ENCODE peak calls at places on chromosome 18, in four cellular contexts. U is RWPE1; L is effector memory CD4-positive, alpha-beta T cell; C is gastrocnemius medialis. Q is an unnamed sample.

GRCh38 chr18:3042337-3042736 is 29.4 kb upstream of the LPIN2 start:
- DNase-seq in U (no peak), L (no peak), C (no peak), Q (no peak)

GRCh38 chr18:4208408-4208807 is 246.7 kb downstream of the DLGAP1 start:
- DNase-seq in U (no peak), L (no peak), C (no peak), Q (no peak)

GRCh38 chr18:27619259-27619772 is 434.2 kb upstream of the CHST9 start:
- DNase-seq in U (no peak), L (no peak), C (no peak), Q (no peak)

GRCh38 chr18:66708631-66709030 is 104.7 kb upstream of the CDH19 start:
- DNase-seq in U (no peak), L (no peak), C (no peak), Q (no peak)

GRCh38 chr18:21481739-21482138 is 118.8 kb downstream of the ESCO1 start:
- DNase-seq in U (no peak), L (no peak), C (no peak), Q (no peak)

GRCh38 chr18:35172451-35173035 is 68.3 kb upstream of the ZNF397 start:
- DNase-seq in U (no peak), L (no peak), C (no peak), Q (no peak)

GRCh38 chr18:25332002-25332401 is 20.0 kb downstream of the ZNF521 start:
- DNase-seq in U (no peak), L (no peak), C (no peak), Q (no peak)

GRCh38 chr18:32049393-32050161 is 31.0 kb downstream of the RNF125 start:
- DNase-seq in U (no peak), L (peak), C (peak), Q (peak)

DNA sequence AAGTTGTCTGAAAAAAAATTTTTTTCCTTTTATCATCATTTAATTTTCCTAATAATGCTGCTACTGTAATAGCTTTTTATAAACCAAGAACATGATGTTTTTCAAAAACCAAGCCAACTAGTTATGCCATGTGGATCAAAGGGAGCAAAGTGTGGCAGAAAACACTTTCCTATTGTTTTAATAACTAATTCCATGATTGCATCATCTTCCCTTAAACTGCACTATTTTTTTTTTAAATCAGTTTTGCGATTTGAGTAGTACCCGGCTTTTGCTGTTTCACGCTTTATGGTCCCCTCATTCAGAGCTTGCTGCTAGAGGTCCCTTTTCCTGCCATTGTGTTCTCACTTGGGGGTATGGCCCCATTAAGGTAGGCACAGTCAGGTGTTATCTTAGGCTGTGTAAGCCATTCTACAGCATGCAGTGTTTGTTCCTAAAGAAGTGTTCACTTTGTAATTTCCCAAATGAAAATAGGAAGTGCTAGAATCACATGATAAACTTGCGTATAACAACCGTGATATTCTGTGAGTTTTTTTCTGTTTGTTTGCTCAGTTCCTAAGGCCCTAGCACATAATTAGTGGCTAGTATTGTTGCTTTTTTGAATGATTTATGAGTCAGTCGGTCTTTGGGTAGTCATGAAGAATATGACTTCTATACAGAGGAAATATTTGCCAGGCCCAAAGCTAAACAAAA is 225.8 kb downstream of the PTGR3 start:
- DNase-seq in U (no peak), L (no peak), C (no peak), Q (no peak)
- H3K27ac ChIP-seq in U (no peak), L (no peak), C (no peak), Q (no peak)

DNA sequence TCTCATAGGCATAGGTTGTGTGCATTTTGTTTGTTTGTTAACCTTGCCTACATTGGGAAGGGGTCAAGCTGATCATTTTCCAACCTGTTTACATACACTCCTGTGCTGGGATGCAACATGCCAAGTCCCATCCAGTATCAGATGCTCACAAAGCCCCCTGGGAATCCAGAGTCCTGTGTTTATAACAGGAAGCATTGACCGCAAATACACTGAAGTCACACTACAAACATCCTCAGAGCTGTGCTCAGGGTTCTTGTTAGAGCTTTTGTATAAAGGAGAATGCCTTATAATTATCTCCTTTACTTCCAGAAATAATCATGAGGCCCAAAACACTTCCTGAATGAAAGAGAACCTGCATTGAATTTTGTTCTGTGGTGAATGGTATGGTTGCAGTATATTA is 488.7 kb upstream of the TCF4 start:
- DNase-seq in U (no peak), L (no peak), C (no peak), Q (no peak)
- H3K27ac ChIP-seq in U (no peak), L (no peak), C (no peak), Q (no peak)

GRCh38 chr18:79200546-79201268 is 131.5 kb downstream of the ATP9B start:
- DNase-seq in U (peak), L (no peak), C (no peak), Q (peak)
- H3K27ac ChIP-seq in U (no peak), L (no peak), C (no peak), Q (no peak)

GRCh38 chr18:59298871-59299270 is 19.6 kb downstream of the CPLX4 start:
- DNase-seq in U (no peak), L (no peak), C (no peak), Q (no peak)
- H3K27ac ChIP-seq in U (no peak), L (no peak), C (no peak), Q (no peak)

GRCh38 chr18:45777393-45777792 is 48.1 kb upstream of the SIGLEC15 start:
- DNase-seq in U (peak), L (no peak), C (no peak), Q (peak)
- H3K27ac ChIP-seq in U (no peak), L (no peak), C (no peak), Q (peak)

DNA sequence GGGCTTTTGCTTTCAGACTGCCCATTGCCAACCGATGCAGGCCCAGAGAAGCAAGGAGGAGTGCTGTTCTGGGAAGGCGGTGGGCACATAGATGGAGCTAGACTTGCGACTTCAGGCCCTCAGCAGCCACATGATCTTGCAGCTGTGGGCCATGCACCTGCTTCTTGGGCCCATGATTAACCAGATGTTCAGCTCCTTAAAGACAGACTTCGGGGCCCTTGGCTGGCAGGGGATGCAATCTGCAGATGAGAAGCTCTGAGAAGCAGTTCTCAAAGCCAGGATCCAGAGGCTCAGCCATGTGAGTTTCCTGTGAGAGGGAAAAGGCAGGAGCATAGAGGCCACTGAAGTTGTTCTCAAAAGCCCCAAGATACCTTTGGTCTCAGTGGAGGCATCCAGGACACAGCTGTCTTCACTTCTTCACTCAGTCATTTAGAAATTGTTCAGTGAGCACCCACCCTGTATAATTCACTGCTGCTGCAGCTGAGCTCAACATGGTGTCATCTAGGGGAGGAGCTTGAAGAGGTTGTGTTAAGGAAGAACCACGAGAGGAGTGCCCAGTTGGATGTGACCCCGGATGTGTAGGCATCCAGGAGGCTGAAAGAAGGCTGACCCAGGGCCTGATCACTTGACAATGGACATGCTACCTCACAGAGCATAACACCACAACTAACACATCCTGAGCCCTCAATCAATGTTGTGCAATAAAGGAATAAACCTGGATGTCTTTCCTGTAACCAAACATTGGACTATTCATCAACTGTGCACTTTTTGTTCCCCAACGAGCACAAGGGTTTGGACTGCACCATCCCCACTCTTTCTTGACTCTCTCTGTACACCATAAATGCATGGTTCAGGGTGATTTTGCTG is 44.7 kb upstream of the TMEM200C start:
- DNase-seq in U (no peak), L (no peak), C (no peak), Q (no peak)
- H3K27ac ChIP-seq in U (no peak), L (no peak), C (no peak), Q (no peak)

Q was measured in mammary epithelial cell.